ENCODE peak calls at places on chromosomes 5 and 9, in five cellular contexts. M is mammary epithelial cell, V is stomach, P is lower lobe of right lung, E is ovary. O is an unnamed sample.

GRCh38 chr9:34158362-34158869 is 20.4 kb upstream of the UBAP1 start:
- DNase-seq in E (no peak), M (peak), P (peak), V (no peak), O (no peak)

GRCh38 chr5:116063950-116064349 is 20.9 kb upstream of the COMMD10 start:
- DNase-seq in V (no peak), E (no peak), M (peak), P (no peak), O (no peak)

GRCh38 chr9:88433583-88434240 is 45.5 kb downstream of the SPIN1 start:
- DNase-seq in V (no peak), E (no peak), P (no peak), M (no peak), O (no peak)

GRCh38 chr9:91421987-91422765 is 1.5 kb downstream of the NFIL3 start:
- DNase-seq in E (peak), P (no peak), M (peak), V (no peak), O (no peak)

GRCh38 chr5:55821731-55822512 is 29.2 kb upstream of the IL31RA start:
- DNase-seq in P (peak), V (peak), E (peak), M (no peak), O (no peak)

GRCh38 chr9:35820076-35820475 is 5.2 kb upstream of the HINT2 start:
- DNase-seq in P (no peak), M (peak), V (no peak), E (no peak), O (no peak)

GRCh38 chr5:66897355-66897754 is 299.2 kb downstream of the CD180 start:
- DNase-seq in P (no peak), V (no peak), M (no peak), E (no peak), O (no peak)

GRCh38 chr9:124110307-124110915 is 98.8 kb downstream of the LHX2 start:
- DNase-seq in V (peak), M (peak), E (peak), P (no peak), O (no peak)

GRCh38 chr5:143402464-143403356 is 776 bp downstream of the NR3C1 start:
- DNase-seq in P (peak), M (peak), V (peak), E (peak), O (no peak)

GRCh38 chr5:176570044-176570443 is 20.9 kb downstream of the CDHR2 start:
- DNase-seq in V (no peak), E (no peak), P (no peak), M (no peak), O (no peak)

GRCh38 chr5:135890867-135891266 is 4.8 kb downstream of the IL9 start:
- DNase-seq in M (peak), E (no peak), P (no peak), V (no peak), O (no peak)

GRCh38 chr9:78130004-78130403 is 98.4 kb upstream of the GNAQ start:
- DNase-seq in V (no peak), E (no peak), P (peak), M (peak), O (no peak)

GRCh38 chr9:22041329-22041728 is 32.2 kb upstream of the CDKN2B start:
- DNase-seq in M (no peak), P (no peak), V (no peak), E (no peak), O (no peak)
- H3K4me3 ChIP-seq in M (no peak), P (no peak), V (no peak), E (no peak), O (no peak)

GRCh38 chr5:17129093-17129492 is 88.3 kb upstream of the BASP1 start:
- DNase-seq in V (no peak), E (no peak), P (no peak), M (no peak), O (no peak)

GRCh38 chr5:17123010-17123409 is 94.4 kb upstream of the BASP1 start:
- DNase-seq in P (no peak), V (peak), M (no peak), E (peak), O (no peak)

GRCh38 chr5:17132444-17133083 is 84.9 kb upstream of the BASP1 start:
- DNase-seq in P (no peak), E (no peak), M (no peak), V (no peak), O (no peak)

GRCh38 chr5:17123785-17124184 is 93.6 kb upstream of the BASP1 start:
- DNase-seq in M (no peak), E (no peak), P (no peak), V (no peak), O (no peak)

DNA sequence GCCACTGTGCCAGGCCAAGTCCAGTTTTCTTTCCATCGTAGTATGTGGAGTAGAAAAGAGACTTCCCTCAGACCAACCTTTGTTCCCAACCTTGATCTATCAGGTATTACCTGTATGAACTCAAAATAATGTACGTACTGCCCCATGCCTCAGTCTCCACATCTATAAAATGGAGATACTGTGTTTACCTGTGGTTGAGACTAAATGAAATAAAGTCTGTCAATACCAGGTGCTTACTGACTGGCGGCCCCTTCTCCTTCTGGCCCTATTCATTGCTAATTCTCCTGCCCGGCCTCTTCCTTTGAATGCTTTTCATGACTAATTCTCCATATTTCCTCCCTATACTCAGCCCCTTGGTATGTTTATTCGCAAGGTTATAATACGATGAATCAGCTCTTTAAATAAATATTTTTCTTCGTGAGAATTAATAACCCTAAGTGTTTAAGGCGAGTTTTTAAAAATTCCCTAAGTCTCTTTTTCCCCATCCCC is 89.6 kb upstream of the BASP1 start:
- DNase-seq in E (no peak), P (no peak), M (peak), V (no peak), O (no peak)
- TF ChIP-seq CTCF in E (no peak), P (no peak), M (no peak), V (no peak), O (no peak)

GRCh38 chr9:126914458-126915280 is at the start of gene RALGPS1:
- DNase-seq in E (peak), P (peak), M (peak), V (peak), O (peak)

GRCh38 chr9:126919193-126919592 is 4.6 kb downstream of the RALGPS1 start:
- DNase-seq in P (no peak), E (no peak), V (no peak), M (no peak), O (no peak)

GRCh38 chr9:126915281-126915816 is 767 bp downstream of the RALGPS1 start:
- DNase-seq in P (peak), E (peak), V (peak), M (peak), O (no peak)

GRCh38 chr9:126916909-126917308 is 2.3 kb downstream of the RALGPS1 start:
- DNase-seq in E (no peak), M (no peak), V (no peak), P (no peak), O (no peak)

DNA sequence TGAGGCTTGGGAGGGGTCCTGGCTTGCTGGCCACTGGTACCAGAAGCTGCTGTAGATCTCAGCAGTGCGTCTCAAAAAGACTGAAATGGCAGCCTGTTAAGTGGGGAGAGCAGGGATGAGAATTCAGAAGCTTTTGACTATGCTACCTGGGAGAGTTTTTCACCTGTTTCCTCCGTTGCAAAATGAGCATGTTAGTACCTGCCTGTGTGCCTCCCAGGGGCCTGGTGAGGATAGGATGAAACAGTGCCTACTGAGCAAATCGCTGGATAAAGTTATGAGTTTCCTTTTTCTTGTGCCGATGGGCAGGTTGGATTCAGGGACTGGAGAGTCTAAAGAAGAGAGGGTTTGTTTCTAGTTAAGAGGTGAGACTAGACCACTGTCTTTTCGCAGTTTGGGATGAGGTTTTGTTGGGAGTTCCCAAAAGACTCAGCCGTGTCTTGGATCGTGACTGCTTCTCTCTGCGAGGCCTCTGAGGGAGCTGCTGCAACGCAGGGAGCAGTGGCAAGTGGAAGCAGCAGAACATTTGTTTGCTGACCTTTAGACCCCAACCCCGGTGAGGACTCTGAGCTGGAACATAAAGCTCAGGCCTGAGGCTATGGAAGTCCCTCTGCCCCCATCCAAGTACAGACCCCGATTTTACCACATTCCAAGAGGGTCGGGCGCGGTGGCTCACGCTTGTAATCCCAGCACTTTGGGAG is 1.4 kb downstream of the RALGPS1 start:
- DNase-seq in V (no peak), M (peak), P (no peak), E (no peak), O (no peak)
- H3K4me3 ChIP-seq in V (peak), M (no peak), P (peak), E (peak), O (no peak)

DNA sequence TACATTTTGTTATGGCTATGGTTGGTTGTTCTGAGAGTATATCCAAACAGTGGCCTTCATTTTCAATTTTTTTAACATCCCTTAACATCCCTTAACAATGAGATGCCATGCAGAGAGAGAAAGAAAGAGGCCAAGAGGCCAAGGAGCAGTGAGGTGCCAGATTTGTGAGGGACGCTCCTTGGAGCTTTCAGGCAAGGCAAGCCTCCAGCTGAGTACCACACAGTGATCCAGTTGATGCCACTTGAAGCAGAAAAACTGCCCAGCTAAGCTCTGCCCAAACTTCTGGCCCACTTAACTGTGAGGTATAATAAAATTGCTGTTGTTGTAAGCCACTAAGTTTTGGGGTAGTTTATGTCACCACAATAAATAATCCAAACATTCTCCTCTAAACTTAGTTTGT is 22.6 kb upstream of the EMB start:
- DNase-seq in P (no peak), V (no peak), M (no peak), E (no peak), O (no peak)
- TF ChIP-seq CTCF in P (no peak), V (no peak), M (no peak), E (no peak), O (no peak)

GRCh38 chr5:173902743-173903142 is 14.6 kb downstream of the CPEB4 start:
- DNase-seq in P (no peak), V (no peak), E (no peak), M (no peak), O (no peak)
- H3K4me3 ChIP-seq in P (no peak), V (no peak), E (no peak), M (no peak), O (no peak)

DNA sequence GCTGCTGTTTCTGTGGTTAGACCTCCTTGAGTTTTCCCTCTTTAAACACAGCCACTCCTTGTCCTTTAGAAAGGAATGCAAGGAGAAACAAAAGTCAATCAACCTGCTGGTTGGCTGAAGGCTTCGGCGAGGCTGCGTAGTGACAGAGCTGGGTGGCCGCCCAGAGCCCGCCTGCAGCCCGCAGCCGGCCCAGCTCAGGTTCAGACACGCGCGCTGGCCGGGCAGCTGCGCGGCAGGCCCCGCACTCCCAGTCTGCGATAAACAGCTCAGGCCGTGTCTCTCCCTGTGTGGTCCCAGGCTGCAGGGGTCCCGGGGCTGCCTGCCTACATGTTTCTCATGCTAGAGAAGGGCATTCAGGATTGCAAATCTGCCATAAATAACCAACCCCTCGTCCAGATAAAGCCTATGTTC is 115.4 kb downstream of the HSD17B3 start:
- DNase-seq in V (peak), P (peak), M (peak), E (peak), O (no peak)
- TF ChIP-seq CTCF in V (no peak), P (no peak), M (no peak), E (no peak), O (no peak)

GRCh38 chr5:75509956-75510355 is 1.5 kb downstream of the CERT1 start:
- DNase-seq in P (peak), E (no peak), V (no peak), M (peak), O (no peak)
- H3K4me3 ChIP-seq in P (peak), E (peak), V (peak), M (peak), O (peak)

DNA sequence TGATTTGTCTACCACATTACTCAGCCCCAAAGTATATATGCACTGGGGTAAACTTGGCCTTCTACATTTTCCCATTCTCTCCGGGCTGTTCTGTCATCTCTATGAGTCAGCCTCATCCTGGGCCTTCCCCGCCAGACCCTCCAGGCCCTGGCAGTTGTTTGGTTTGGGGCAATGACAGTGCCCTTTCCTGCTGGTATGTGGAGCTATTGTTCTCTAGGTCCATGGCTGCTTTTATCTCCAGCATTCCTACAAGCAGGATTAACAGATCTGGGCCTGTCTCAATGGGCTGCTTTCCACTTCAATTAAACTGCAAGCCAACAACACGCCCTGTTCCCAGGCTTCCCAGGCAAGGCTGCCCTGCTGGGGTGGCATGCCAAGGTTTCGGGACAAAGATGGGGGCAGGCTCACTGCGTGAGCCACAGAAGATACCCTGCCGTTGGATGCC is 136.4 kb downstream of the SLIT3 start:
- DNase-seq in M (peak), P (no peak), V (peak), E (no peak), O (no peak)
- TF ChIP-seq CTCF in M (peak), P (no peak), V (no peak), E (no peak), O (no peak)

GRCh38 chr5:71924325-71924724 is 182.9 kb upstream of the MAP1B start:
- DNase-seq in E (no peak), V (no peak), M (no peak), P (no peak), O (no peak)

GRCh38 chr5:71922584-71923106 is 184.6 kb upstream of the MAP1B start:
- DNase-seq in P (no peak), M (peak), V (no peak), E (no peak), O (no peak)

GRCh38 chr5:71924980-71925379 is 182.3 kb upstream of the MAP1B start:
- DNase-seq in E (no peak), V (no peak), P (no peak), M (no peak), O (no peak)

GRCh38 chr5:71925608-71926091 is 181.6 kb upstream of the MAP1B start:
- DNase-seq in P (no peak), E (no peak), V (no peak), M (no peak), O (no peak)

GRCh38 chr5:71923755-71924154 is 183.5 kb upstream of the MAP1B start:
- DNase-seq in V (no peak), P (no peak), E (no peak), M (no peak), O (no peak)
- H3K4me3 ChIP-seq in V (no peak), P (no peak), E (no peak), M (no peak), O (no peak)